ENCODE peak calls at places on chromosomes 7 and 10, in six cellular contexts. One of them, this sample, is unnamed.

GRCh38 chr7:54394877-54395276 is 147.3 kb upstream of the VSTM2A start:
- DNase-seq in amygdala: no peak
- DNase-seq in fibroblast of lung: no peak
- DNase-seq in mesendoderm: peak; percentile 8
- DNase-seq in T-cell: no peak
- DNase-seq in iris pigment epithelial cell: no peak
- DNase-seq in this sample: no peak

GRCh38 chr7:80466638-80467037 is 45.2 kb downstream of the GNAT3 start:
- DNase-seq in amygdala: no peak
- DNase-seq in fibroblast of lung: no peak
- DNase-seq in mesendoderm: peak; percentile 10
- DNase-seq in T-cell: no peak
- DNase-seq in iris pigment epithelial cell: no peak
- DNase-seq in this sample: no peak

GRCh38 chr7:1646957-1647891 is 22.9 kb upstream of the ELFN1 start:
- DNase-seq in amygdala: no peak
- DNase-seq in fibroblast of lung: peak; percentile 22
- DNase-seq in mesendoderm: no peak
- DNase-seq in T-cell: no peak
- DNase-seq in iris pigment epithelial cell: no peak
- DNase-seq in this sample: no peak

GRCh38 chr7:459584-460373 is 59.9 kb downstream of the PDGFA start:
- DNase-seq in amygdala: no peak
- DNase-seq in fibroblast of lung: no peak
- DNase-seq in mesendoderm: peak; percentile 20
- DNase-seq in T-cell: no peak
- DNase-seq in iris pigment epithelial cell: no peak
- DNase-seq in this sample: no peak

GRCh38 chr10:4162571-4163286 is 377.7 kb upstream of the KLF6 start:
- DNase-seq in amygdala: no peak
- DNase-seq in fibroblast of lung: no peak
- DNase-seq in mesendoderm: no peak
- DNase-seq in T-cell: no peak
- DNase-seq in iris pigment epithelial cell: peak; percentile 6
- DNase-seq in this sample: no peak

GRCh38 chr10:99619851-99620712 is at the start of gene SLC25A28:
- DNase-seq in amygdala: peak; percentile 99
- DNase-seq in fibroblast of lung: peak; percentile 100
- DNase-seq in mesendoderm: peak; percentile 100
- DNase-seq in T-cell: peak; percentile 14
- DNase-seq in iris pigment epithelial cell: peak; percentile 100
- DNase-seq in this sample: peak; percentile 3

GRCh38 chr10:22481687-22482539 is 136.6 kb downstream of the SPAG6 start:
- DNase-seq in amygdala: no peak
- DNase-seq in fibroblast of lung: no peak
- DNase-seq in mesendoderm: peak; percentile 13
- DNase-seq in T-cell: no peak
- DNase-seq in iris pigment epithelial cell: peak; percentile 11
- DNase-seq in this sample: peak; percentile 61

GRCh38 chr10:49379596-49380410 is 16.1 kb downstream of the DRGX start:
- DNase-seq in amygdala: no peak
- DNase-seq in fibroblast of lung: no peak
- DNase-seq in mesendoderm: peak; percentile 54
- DNase-seq in T-cell: no peak
- DNase-seq in iris pigment epithelial cell: peak; percentile 7
- DNase-seq in this sample: no peak

GRCh38 chr7:151341357-151342101 is at the start of gene NUB1:
- DNase-seq in amygdala: peak; percentile 73
- DNase-seq in fibroblast of lung: peak; percentile 82
- DNase-seq in mesendoderm: peak; percentile 91
- DNase-seq in T-cell: peak; percentile 66
- DNase-seq in iris pigment epithelial cell: peak; percentile 73
- DNase-seq in this sample: peak; percentile 75

GRCh38 chr7:116899308-116899707 is 36.9 kb downstream of the CAPZA2 start:
- DNase-seq in amygdala: no peak
- DNase-seq in fibroblast of lung: peak; percentile 9
- DNase-seq in mesendoderm: peak; percentile 4
- DNase-seq in T-cell: no peak
- DNase-seq in iris pigment epithelial cell: peak; percentile 32
- DNase-seq in this sample: no peak

GRCh38 chr10:98611432-98611831 is 164.7 kb upstream of the HPS1 start:
- DNase-seq in amygdala: no peak
- DNase-seq in fibroblast of lung: no peak
- DNase-seq in mesendoderm: peak; percentile 19
- DNase-seq in T-cell: no peak
- DNase-seq in iris pigment epithelial cell: peak; percentile 8
- DNase-seq in this sample: peak; percentile 16

GRCh38 chr7:70872188-70872587 is 259.8 kb upstream of the GALNT17 start:
- DNase-seq in amygdala: no peak
- DNase-seq in fibroblast of lung: no peak
- DNase-seq in mesendoderm: no peak
- DNase-seq in T-cell: no peak
- DNase-seq in iris pigment epithelial cell: no peak
- DNase-seq in this sample: no peak

GRCh38 chr10:73965890-73966768 is 31.8 kb upstream of the VCL start:
- DNase-seq in amygdala: no peak
- DNase-seq in fibroblast of lung: peak; percentile 100
- DNase-seq in mesendoderm: peak; percentile 100
- DNase-seq in T-cell: no peak
- DNase-seq in iris pigment epithelial cell: peak; percentile 78
- DNase-seq in this sample: peak; percentile 98

GRCh38 chr7:8516976-8517375 is 83.6 kb downstream of the NXPH1 start:
- DNase-seq in amygdala: no peak
- DNase-seq in fibroblast of lung: no peak
- DNase-seq in mesendoderm: no peak
- DNase-seq in T-cell: no peak
- DNase-seq in iris pigment epithelial cell: no peak
- DNase-seq in this sample: no peak

GRCh38 chr10:6667679-6668270 is 87.7 kb upstream of the PRKCQ start:
- DNase-seq in amygdala: no peak
- DNase-seq in fibroblast of lung: peak; percentile 70
- DNase-seq in mesendoderm: peak; percentile 57
- DNase-seq in T-cell: no peak
- DNase-seq in iris pigment epithelial cell: peak; percentile 51
- DNase-seq in this sample: peak; percentile 10

GRCh38 chr7:108101759-108102158 is 28.4 kb downstream of the LAMB4 start:
- DNase-seq in amygdala: no peak
- DNase-seq in fibroblast of lung: no peak
- DNase-seq in mesendoderm: no peak
- DNase-seq in T-cell: no peak
- DNase-seq in iris pigment epithelial cell: no peak
- DNase-seq in this sample: no peak

GRCh38 chr10:116256749-116257259 is 16.2 kb downstream of the GFRA1 start:
- DNase-seq in amygdala: no peak
- DNase-seq in fibroblast of lung: no peak
- DNase-seq in mesendoderm: no peak
- DNase-seq in T-cell: no peak
- DNase-seq in iris pigment epithelial cell: no peak
- DNase-seq in this sample: no peak

GRCh38 chr7:95457947-95458346 is 23.1 kb upstream of the PON2 start:
- DNase-seq in amygdala: no peak
- DNase-seq in fibroblast of lung: no peak
- DNase-seq in mesendoderm: no peak
- DNase-seq in T-cell: no peak
- DNase-seq in iris pigment epithelial cell: no peak
- DNase-seq in this sample: no peak

GRCh38 chr7:38107486-38107893 is 70.6 kb upstream of the STARD3NL start:
- DNase-seq in amygdala: peak; percentile 2
- DNase-seq in fibroblast of lung: peak; percentile 49
- DNase-seq in mesendoderm: peak; percentile 69
- DNase-seq in T-cell: peak; percentile 28
- DNase-seq in iris pigment epithelial cell: peak; percentile 43
- DNase-seq in this sample: peak; percentile 32